ENCODE peak calls at places on chromosome 12, in seven cellular contexts. H is ascending aorta, O is brain microvascular endothelial cell, A is nephron progenitor cell, V is Peyer's patch, G is esophagus squamous epithelium, E is bronchial epithelial cell. Y is an unnamed sample.

GRCh38 chr12:110289711-110290078 is 8.6 kb downstream of the ATP2A2 start:
- DNase-seq in H (no peak), E (no peak), O (no peak), A (no peak), V (no peak), G (no peak), Y (no peak)

GRCh38 chr12:92604786-92605185 is 98.0 kb upstream of the PLEKHG7 start:
- DNase-seq in O (no peak), G (no peak), A (no peak), E (no peak), V (no peak), H (no peak), Y (no peak)

GRCh38 chr12:57341275-57341990 is 89.4 kb downstream of the R3HDM2 start:
- DNase-seq in G (no peak), V (no peak), A (no peak), O (peak; percentile 24), E (peak; percentile 17), H (no peak), Y (no peak)

GRCh38 chr12:3202734-3203446 is 125.7 kb downstream of the TSPAN9 start:
- DNase-seq in E (peak; percentile 28), A (peak; percentile 87), H (peak; percentile 76), O (no peak), V (peak; percentile 73), G (no peak), Y (no peak)

GRCh38 chr12:106978035-106978800 is 8.7 kb downstream of the MTERF2 start:
- DNase-seq in A (no peak), G (no peak), O (no peak), V (peak; percentile 57), H (no peak), E (no peak), Y (no peak)

GRCh38 chr12:10771132-10771733 is 31.2 kb downstream of the TAS2R7 start:
- DNase-seq in O (peak; percentile 18), V (no peak), E (peak; percentile 44), G (no peak), A (no peak), H (no peak), Y (no peak)

GRCh38 chr12:16327963-16328362 is 19.5 kb upstream of the MGST1 start:
- DNase-seq in A (no peak), O (no peak), G (no peak), V (no peak), E (no peak), H (no peak), Y (no peak)

GRCh38 chr12:1534708-1535107 is 59.7 kb downstream of the FBXL14 start:
- DNase-seq in H (no peak), G (no peak), E (no peak), A (no peak), V (no peak), O (no peak), Y (no peak)

GRCh38 chr12:114878781-114879180 is 194.8 kb upstream of the TBX3 start:
- DNase-seq in G (no peak), O (no peak), H (no peak), E (no peak), A (no peak), V (no peak), Y (no peak)

GRCh38 chr12:94575024-94575423 is 75.3 kb downstream of the TMCC3 start:
- DNase-seq in E (no peak), O (no peak), V (no peak), G (no peak), H (no peak), A (no peak), Y (no peak)

GRCh38 chr12:94954029-94954685 is 49.3 kb downstream of the NDUFA12 start:
- DNase-seq in H (no peak), V (no peak), O (peak; percentile 51), G (no peak), E (peak; percentile 95), A (no peak), Y (peak; percentile 47)

GRCh38 chr12:51792417-51792816 is 56.1 kb downstream of the FIGNL2 start:
- DNase-seq in O (no peak), V (no peak), H (no peak), E (no peak), A (no peak), G (no peak), Y (no peak)

GRCh38 chr12:115870527-115870926 is 407.0 kb downstream of the MED13L start:
- DNase-seq in E (no peak), O (no peak), H (no peak), A (no peak), G (no peak), V (no peak), Y (no peak)

GRCh38 chr12:88897723-88898122 is 317.5 kb upstream of the KITLG start:
- DNase-seq in H (no peak), A (no peak), O (peak; percentile 7), G (no peak), E (peak; percentile 38), V (no peak), Y (peak; percentile 21)

GRCh38 chr12:124231980-124232653 is 62.8 kb upstream of the RFLNA start:
- DNase-seq in G (no peak), V (peak; percentile 74), E (no peak), O (no peak), A (no peak), H (no peak), Y (no peak)

GRCh38 chr12:130932061-130932650 is 21.6 kb upstream of the ADGRD1 start:
- DNase-seq in O (no peak), G (no peak), H (no peak), V (no peak), E (no peak), A (no peak), Y (no peak)
- TF ChIP-seq CTCF in O (no peak), G (no peak), H (no peak), V (no peak), E (no peak), A (no peak), Y (no peak)

DNA sequence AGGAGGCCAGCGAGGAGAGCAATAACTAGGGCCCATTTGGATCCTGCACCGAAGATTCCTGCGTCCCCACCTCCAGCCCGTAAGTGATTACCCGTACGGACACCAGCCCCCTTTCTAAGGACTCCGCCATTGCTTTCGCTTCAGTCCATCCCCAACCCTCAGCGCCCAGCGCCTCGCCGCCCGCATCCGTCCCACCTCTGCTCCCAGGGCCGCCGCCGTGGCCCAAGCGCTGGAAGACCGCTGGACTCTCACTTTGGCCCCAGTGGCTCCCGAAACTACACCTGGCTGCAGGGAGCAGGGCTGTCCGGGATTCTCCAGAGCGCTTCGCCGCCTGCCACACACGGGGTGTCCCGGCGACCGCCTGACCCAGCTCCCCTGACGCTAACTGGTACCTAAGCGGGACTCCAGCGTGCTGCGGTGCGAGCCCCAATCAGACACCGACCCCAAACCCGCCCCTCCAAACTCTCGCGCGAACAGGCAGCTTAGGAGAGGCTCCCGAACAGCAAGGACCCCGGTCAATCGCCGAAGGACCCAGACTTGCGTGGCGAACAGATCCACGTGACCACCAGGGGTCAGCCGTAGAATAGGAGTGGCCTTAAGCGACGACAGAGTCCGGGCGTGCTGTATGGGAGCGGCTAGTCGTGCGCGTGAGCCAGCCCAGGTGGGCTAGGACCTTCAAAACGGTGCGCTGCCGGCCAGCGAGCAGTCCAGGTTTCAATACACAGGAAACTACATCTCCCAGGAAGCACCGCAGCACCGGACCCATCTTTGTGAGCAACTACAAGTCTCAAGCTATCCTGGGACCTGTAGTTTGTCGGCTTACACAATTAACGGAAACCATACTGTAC is at the start of gene CNPY2:
- DNase-seq in G (peak; percentile 95), E (peak; percentile 97), H (peak; percentile 98), O (peak; percentile 98), V (peak; percentile 95), A (peak; percentile 95), Y (peak; percentile 99)
- TF ChIP-seq CTCF in G (no peak), E (no peak), H (peak; percentile 6), O (peak; percentile 22), V (peak; percentile 19), A (no peak), Y (no peak)

DNA sequence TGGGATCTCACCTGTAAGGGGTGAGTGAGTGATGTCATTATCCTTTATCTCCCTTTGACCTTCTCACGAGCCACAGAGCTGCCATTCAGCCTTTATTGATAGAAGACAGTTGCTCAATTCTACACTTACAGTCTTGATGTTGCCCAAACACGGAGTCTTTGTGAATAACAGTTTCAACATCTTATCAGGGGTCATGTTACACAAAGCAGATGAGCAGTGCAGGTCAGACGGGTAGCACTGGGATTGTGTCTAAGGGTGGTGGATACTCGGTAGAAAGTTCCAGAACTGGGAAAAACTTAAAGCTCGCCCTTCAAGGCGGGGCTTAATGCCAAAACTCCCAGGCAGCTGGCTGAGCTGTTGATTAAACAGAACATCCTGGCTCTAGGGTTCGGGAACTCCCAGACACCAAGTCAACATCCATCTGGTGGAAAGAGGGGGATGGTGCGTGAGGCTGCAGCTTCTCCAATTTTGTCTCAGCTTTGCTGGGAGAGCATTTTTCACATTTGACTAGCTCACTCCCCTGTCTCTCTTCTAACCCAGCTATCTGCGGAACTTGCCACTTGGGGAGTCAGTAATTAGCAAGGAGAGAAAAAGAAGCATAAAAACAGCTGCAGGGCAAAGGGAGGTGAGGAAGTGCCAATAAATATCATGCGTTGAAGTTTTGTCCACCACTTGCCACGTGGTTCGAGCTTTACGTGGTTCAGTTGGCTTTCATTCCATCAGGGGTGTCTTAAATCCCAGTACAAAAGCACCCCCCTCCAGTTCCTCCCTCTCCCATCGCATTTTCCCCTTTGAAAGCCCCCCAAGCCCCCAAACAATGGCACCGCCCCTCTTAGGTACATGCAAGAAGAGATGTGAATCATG is 31.0 kb downstream of the FOXN4 start:
- DNase-seq in E (peak; percentile 18), O (no peak), G (no peak), V (no peak), A (no peak), H (no peak), Y (no peak)
- TF ChIP-seq CTCF in E (no peak), O (no peak), G (no peak), V (no peak), A (no peak), H (no peak), Y (no peak)

GRCh38 chr12:6751767-6752166 is 1.2 kb downstream of the MLF2 start:
- DNase-seq in V (no peak), O (no peak), A (no peak), E (no peak), H (no peak), G (no peak), Y (no peak)

GRCh38 chr12:6750506-6750905 is 2.4 kb downstream of the MLF2 start:
- DNase-seq in H (no peak), G (no peak), A (no peak), E (peak; percentile 59), V (no peak), O (no peak), Y (no peak)

GRCh38 chr12:6752931-6753771 is at the start of gene MLF2:
- DNase-seq in H (peak; percentile 99), E (peak; percentile 96), G (peak; percentile 87), O (peak; percentile 98), V (peak; percentile 98), A (peak; percentile 99), Y (peak; percentile 89)

GRCh38 chr12:6753772-6754356 is 923 bp upstream of the MLF2 start:
- DNase-seq in O (no peak), V (no peak), H (no peak), G (no peak), E (no peak), A (peak; percentile 21), Y (no peak)

DNA sequence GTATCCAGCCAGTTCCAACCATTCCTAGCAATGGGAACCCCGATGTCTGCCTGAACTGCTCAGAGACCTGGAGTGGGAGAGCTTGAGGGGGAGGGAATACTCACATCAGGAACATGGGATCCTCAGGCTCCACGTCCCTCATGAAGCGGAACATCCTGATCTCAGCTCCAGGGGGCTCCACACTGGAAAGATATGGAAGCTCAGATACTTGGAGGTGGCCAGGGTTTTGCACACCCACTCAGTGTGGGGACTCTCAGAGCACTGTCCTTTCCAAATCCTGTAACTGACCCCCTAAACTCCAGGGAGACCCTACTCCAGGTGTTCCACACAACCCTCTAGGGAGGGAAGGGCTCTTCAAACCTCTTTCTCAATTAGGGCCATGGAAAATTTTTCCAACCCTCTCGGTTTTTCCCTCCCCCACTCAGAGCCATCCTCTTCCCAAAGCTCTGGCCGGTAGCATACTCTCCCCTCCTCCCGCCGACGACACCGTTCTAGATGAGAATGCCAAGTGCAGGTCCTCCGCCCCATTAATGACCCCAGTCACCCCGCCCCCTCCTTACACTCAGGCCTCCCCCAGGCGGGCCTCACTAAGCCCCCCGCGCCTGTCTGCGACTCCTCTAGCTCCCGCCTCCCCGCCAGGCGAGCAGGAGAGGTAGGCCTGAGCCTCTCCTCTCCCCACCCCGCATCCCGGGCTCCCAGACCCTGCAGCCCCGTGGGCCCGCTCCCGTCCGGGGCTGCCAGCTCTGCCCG is 585 bp downstream of the MLF2 start:
- DNase-seq in V (no peak), E (peak; percentile 23), O (peak; percentile 51), G (no peak), H (no peak), A (peak; percentile 67), Y (no peak)
- TF ChIP-seq CTCF in V (no peak), E (peak; percentile 36), O (peak; percentile 74), G (no peak), H (no peak), A (no peak), Y (peak; percentile 47)